ENCODE peak calls at places on chromosome 1, in ten cellular contexts. Q, U, X, P, C, B, F, J, O and D are unnamed samples.

GRCh38 chr1:173459885-173460284 is 17.2 kb upstream of the PRDX6 start:
- DNase-seq in X (no peak), J (no peak), B (no peak), Q (no peak), O (no peak), P (no peak), F (no peak), C (no peak), U (no peak), D (no peak)

GRCh38 chr1:171788696-171789095 is 7.2 kb downstream of the METTL13 start:
- DNase-seq in J (no peak), F (no peak), P (no peak), Q (no peak), U (no peak), C (no peak), B (no peak), O (no peak), X (no peak), D (no peak)

GRCh38 chr1:193905288-193906085 is 719.1 kb upstream of the B3GALT2 start:
- DNase-seq in O (no peak), C (peak; percentile 28), U (peak; percentile 59), X (no peak), F (no peak), Q (no peak), P (no peak), B (peak; percentile 5), J (no peak), D (no peak)

GRCh38 chr1:48878191-48878940 is 101.7 kb upstream of the BEND5 start:
- DNase-seq in J (no peak), F (no peak), O (no peak), B (peak; percentile 27), U (peak; percentile 2), P (no peak), X (no peak), Q (no peak), C (peak; percentile 65), D (no peak)

GRCh38 chr1:108570128-108570527 is 10.2 kb downstream of the EEIG2 start:
- DNase-seq in F (no peak), U (no peak), J (no peak), C (peak; percentile 72), B (no peak), P (no peak), O (no peak), X (no peak), Q (no peak), D (peak; percentile 41)

GRCh38 chr1:61285371-61285885 is 203.1 kb downstream of the NFIA start:
- DNase-seq in B (no peak), P (no peak), C (no peak), U (no peak), X (no peak), O (no peak), F (no peak), J (no peak), Q (no peak), D (no peak)

GRCh38 chr1:84833198-84833597 is 59.8 kb downstream of the LPAR3 start:
- DNase-seq in U (no peak), Q (no peak), P (no peak), J (no peak), B (no peak), O (no peak), X (no peak), F (no peak), C (no peak), D (no peak)

GRCh38 chr1:40392206-40392605 is 18.7 kb downstream of the SMAP2 start:
- DNase-seq in O (no peak), P (no peak), X (peak; percentile 14), J (no peak), F (peak; percentile 31), U (peak; percentile 41), B (peak; percentile 57), C (no peak), Q (no peak), D (no peak)

GRCh38 chr1:208431721-208432120 is 187.5 kb upstream of the PLXNA2 start:
- DNase-seq in P (no peak), X (no peak), B (peak; percentile 32), Q (no peak), O (no peak), C (no peak), U (no peak), J (no peak), F (no peak), D (no peak)

GRCh38 chr1:6345009-6345408 is 48.6 kb downstream of the ACOT7 start:
- DNase-seq in Q (no peak), X (no peak), C (no peak), J (no peak), O (no peak), U (no peak), B (no peak), P (no peak), F (no peak), D (no peak)

GRCh38 chr1:109630081-109630880 is 10.6 kb downstream of the AMPD2 start:
- DNase-seq in O (no peak), P (peak; percentile 63), J (no peak), X (peak; percentile 18), B (no peak), U (no peak), C (no peak), F (no peak), Q (no peak), D (peak; percentile 58)

GRCh38 chr1:75053207-75053606 is 81.0 kb upstream of the LHX8 start:
- DNase-seq in B (no peak), F (no peak), U (no peak), J (no peak), P (no peak), C (no peak), Q (no peak), X (no peak), O (no peak), D (no peak)

GRCh38 chr1:87928623-87929022 is 599.9 kb downstream of the LMO4 start:
- DNase-seq in X (no peak), C (no peak), U (no peak), Q (no peak), F (no peak), B (no peak), P (no peak), J (no peak), O (no peak), D (no peak)

GRCh38 chr1:174265273-174265672 is 106.0 kb downstream of the RABGAP1L start:
- DNase-seq in Q (no peak), J (no peak), F (no peak), O (no peak), B (no peak), P (no peak), X (no peak), C (peak; percentile 57), U (no peak), D (no peak)

GRCh38 chr1:27990920-27991537 is 31.3 kb downstream of the XKR8 start:
- DNase-seq in B (no peak), U (no peak), O (no peak), Q (no peak), X (no peak), J (no peak), C (no peak), P (no peak), F (no peak), D (no peak)

GRCh38 chr1:88773540-88774150 is 89.6 kb downstream of the PKN2 start:
- DNase-seq in U (no peak), F (no peak), P (no peak), O (no peak), X (no peak), C (peak; percentile 11), Q (no peak), B (peak; percentile 4), J (no peak), D (peak; percentile 48)